ENCODE peak calls at places on chromosomes 1 and 21, in four cellular contexts. Q, T, D and R are unnamed samples. For H3K4me1, the result is how much of the 10 kb centered on the place peaks cover.

GRCh38 chr1:181101581-181102226 is 13.2 kb downstream of the IER5 start:
- DNase-seq in Q (no peak), T (peak), D (no peak), R (no peak)

GRCh38 chr1:203264052-203264501 is 34.6 kb upstream of the CHIT1 start:
- DNase-seq in Q (no peak), T (peak), D (no peak), R (no peak)

GRCh38 chr1:218344814-218345672 is at the start of gene TGFB2:
- DNase-seq in Q (no peak), T (peak), D (no peak), R (peak)

GRCh38 chr1:172363852-172364251 is 56.6 kb upstream of the C1orf105 start:
- DNase-seq in Q (no peak), T (no peak), D (no peak), R (no peak)

GRCh38 chr1:11794446-11795237 is 11.1 kb downstream of the MTHFR start:
- DNase-seq in Q (no peak), T (peak), D (no peak), R (no peak)

GRCh38 chr1:22888320-22889075 is 84.2 kb downstream of the LACTBL1 start:
- DNase-seq in Q (no peak), T (no peak), D (no peak), R (no peak)

GRCh38 chr1:17120962-17121837 is 1.9 kb upstream of the PADI2 start:
- DNase-seq in Q (no peak), T (no peak), D (peak), R (no peak)

GRCh38 chr1:209354111-209354839 is 229.2 kb upstream of the CAMK1G start:
- DNase-seq in Q (peak), T (peak), D (peak), R (peak)

GRCh38 chr1:47875831-47876586 is 121.2 kb downstream of the TRABD2B start:
- DNase-seq in Q (no peak), T (no peak), D (peak), R (no peak)

GRCh38 chr1:43525995-43526394 is 4.7 kb upstream of the PTPRF start:
- DNase-seq in Q (peak), T (no peak), D (no peak), R (peak)

GRCh38 chr1:60978421-60979357 is 103.7 kb upstream of the NFIA start:
- DNase-seq in Q (no peak), T (peak), D (peak), R (peak)

GRCh38 chr1:55285849-55286248 is 70.7 kb upstream of the USP24 start:
- DNase-seq in Q (peak), T (no peak), D (no peak), R (no peak)

GRCh38 chr1:248736992-248737391 is 18.6 kb downstream of the LYPD8 start:
- DNase-seq in Q (no peak), T (peak), D (no peak), R (no peak)

GRCh38 chr1:58883037-58883887 is 99.4 kb upstream of the JUN start:
- DNase-seq in Q (peak), T (peak), D (peak), R (peak)

GRCh38 chr1:28885982-28886730 is 28.2 kb upstream of the EPB41 start:
- DNase-seq in Q (no peak), T (no peak), D (no peak), R (no peak)

GRCh38 chr1:166905930-166906329 is 29.9 kb upstream of the TADA1 start:
- DNase-seq in Q (no peak), T (no peak), D (no peak), R (no peak)

GRCh38 chr1:163178628-163179027 is 24.1 kb downstream of the RGS5 start:
- DNase-seq in Q (no peak), T (no peak), D (no peak), R (no peak)

GRCh38 chr1:206808615-206809014 is 36.3 kb upstream of the IL10 start:
- DNase-seq in Q (no peak), T (peak), D (peak), R (peak)

GRCh38 chr1:171207377-171207776 is 22.3 kb downstream of the FMO2 start:
- DNase-seq in Q (no peak), T (no peak), D (no peak), R (no peak)

GRCh38 chr1:111192643-111193519 is 7.6 kb downstream of the DENND2D start:
- DNase-seq in Q (no peak), T (no peak), D (no peak), R (no peak)

GRCh38 chr1:241551759-241552638 is 19.8 kb downstream of the KMO start:
- DNase-seq in Q (no peak), T (peak), D (no peak), R (no peak)

GRCh38 chr1:13228343-13228781 is 2.4 kb upstream of the PRAMEF18 start:
- DNase-seq in Q (peak), T (peak), D (no peak), R (peak)

GRCh38 chr1:34681481-34682451 is 73.1 kb upstream of the GJB5 start:
- DNase-seq in Q (peak), T (peak), D (peak), R (peak)

GRCh38 chr1:199759268-199759724 is 268.2 kb upstream of the NR5A2 start:
- DNase-seq in Q (peak), T (no peak), D (no peak), R (no peak)

GRCh38 chr1:20787100-20787774 is at the start of gene HP1BP3:
- DNase-seq in Q (no peak), T (peak), D (peak), R (no peak)

GRCh38 chr1:38502772-38503171 is 356.8 kb downstream of the RRAGC start:
- DNase-seq in Q (no peak), T (no peak), D (no peak), R (no peak)

GRCh38 chr1:54054438-54054749 is 986 bp downstream of the TCEANC2 start:
- DNase-seq in Q (no peak), T (peak), D (no peak), R (no peak)

GRCh38 chr21:31873696-31874599 is 1.1 kb downstream of the HUNK start:
- DNase-seq in Q (no peak), T (peak), D (no peak), R (no peak)

GRCh38 chr1:52967666-52968065 is 40.6 kb downstream of the SCP2 start:
- DNase-seq in Q (no peak), T (no peak), D (no peak), R (no peak)

GRCh38 chr1:7549277-7549676 is 221.8 kb upstream of the VAMP3 start:
- DNase-seq in Q (peak), T (no peak), D (no peak), R (peak)

GRCh38 chr21:44497641-44498243 is 42.3 kb downstream of the KRTAP10-1 start:
- DNase-seq in Q (no peak), T (no peak), D (no peak), R (no peak)

GRCh38 chr1:35589516-35590427 is 16.7 kb downstream of the TFAP2E start:
- DNase-seq in Q (no peak), T (no peak), D (no peak), R (no peak)

GRCh38 chr1:78722521-78722920 is 72.9 kb downstream of the IFI44 start:
- DNase-seq in Q (no peak), T (no peak), D (no peak), R (no peak)

GRCh38 chr1:43366179-43366578 is 1.6 kb downstream of the ELOVL1 start:
- DNase-seq in Q (no peak), T (peak), D (no peak), R (no peak)

GRCh38 chr1:157540852-157541251 is 11.5 kb downstream of the FCRL5 start:
- DNase-seq in Q (no peak), T (no peak), D (no peak), R (no peak)

GRCh38 chr1:211724711-211725196 is 49.3 kb upstream of the NEK2 start:
- DNase-seq in Q (no peak), T (no peak), D (peak), R (no peak)

GRCh38 chr1:111988743-111989453 is 570 bp downstream of the KCND3 start:
- DNase-seq in Q (no peak), T (no peak), D (no peak), R (no peak)

GRCh38 chr1:30715216-30715615 is 8.2 kb downstream of the MATN1 start:
- DNase-seq in Q (no peak), T (no peak), D (no peak), R (no peak)

GRCh38 chr1:27098447-27099153 is 56.3 kb downstream of the SLC9A1 start:
- DNase-seq in Q (no peak), T (no peak), D (peak), R (no peak)
- TF ChIP-seq TCF7L2 in Q (no peak), T (no peak), D (no peak), R (no peak)

GRCh38 chr1:25651036-25651640 is 34.5 kb downstream of the MAN1C1 start:
- DNase-seq in Q (no peak), T (no peak), D (no peak), R (no peak)
- H3K4me1 ChIP-seq in Q (under half), T (under half), D (under half), R (under half)

GRCh38 chr1:27588256-27589232 is 15.4 kb downstream of the AHDC1 start:
- DNase-seq in Q (no peak), T (no peak), D (no peak), R (no peak)
- TF ChIP-seq TCF7L2 in Q (no peak), T (no peak), D (no peak), R (no peak)

GRCh38 chr1:83765125-83765524 is 233.8 kb downstream of the TTLL7 start:
- DNase-seq in Q (no peak), T (no peak), D (no peak), R (no peak)
- H3K4me1 ChIP-seq in Q (under half), T (under half), D (under half), R (under half)

GRCh38 chr21:43305811-43306311 is 121.1 kb downstream of the SIK1 start:
- DNase-seq in Q (no peak), T (no peak), D (no peak), R (no peak)

GRCh38 chr21:43304206-43304605 is 122.7 kb downstream of the SIK1 start:
- DNase-seq in Q (no peak), T (no peak), D (no peak), R (no peak)

GRCh38 chr21:43304621-43305335 is 122.2 kb downstream of the SIK1 start:
- DNase-seq in Q (no peak), T (no peak), D (no peak), R (no peak)

GRCh38 chr21:43306391-43306790 is 120.5 kb downstream of the SIK1 start:
- DNase-seq in Q (no peak), T (no peak), D (no peak), R (no peak)

DNA sequence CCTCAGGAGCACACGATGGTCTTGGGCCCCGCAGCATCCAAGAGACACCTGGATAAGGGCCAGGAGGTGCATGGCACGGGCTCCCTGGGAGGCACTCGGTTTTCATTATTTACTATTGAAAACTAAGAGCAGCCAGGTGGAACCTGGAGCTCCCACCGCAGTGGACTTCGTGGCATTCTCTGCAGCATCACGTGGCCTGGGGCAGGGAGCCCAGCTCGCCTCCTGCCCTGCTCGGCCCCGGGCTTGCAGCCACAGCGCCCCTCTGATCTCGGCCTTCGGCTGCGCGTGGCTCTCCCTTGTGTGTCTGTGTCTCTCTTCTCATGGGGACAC is 121.6 kb downstream of the SIK1 start:
- DNase-seq in Q (no peak), T (no peak), D (no peak), R (no peak)
- TF ChIP-seq TCF7L2 in Q (no peak), T (no peak), D (no peak), R (no peak)

GRCh38 chr1:149846600-149847466 is 52.5 kb upstream of the BOLA1 start:
- DNase-seq in Q (no peak), T (no peak), D (no peak), R (no peak)
- H3K4me1 ChIP-seq in Q (half or more), T (under half), D (half or more), R (under half)

GRCh38 chr1:232038704-232039103 is 412.1 kb downstream of the DISC1 start:
- DNase-seq in Q (no peak), T (no peak), D (no peak), R (no peak)
- TF ChIP-seq TCF7L2 in Q (no peak), T (no peak), D (no peak), R (no peak)

DNA sequence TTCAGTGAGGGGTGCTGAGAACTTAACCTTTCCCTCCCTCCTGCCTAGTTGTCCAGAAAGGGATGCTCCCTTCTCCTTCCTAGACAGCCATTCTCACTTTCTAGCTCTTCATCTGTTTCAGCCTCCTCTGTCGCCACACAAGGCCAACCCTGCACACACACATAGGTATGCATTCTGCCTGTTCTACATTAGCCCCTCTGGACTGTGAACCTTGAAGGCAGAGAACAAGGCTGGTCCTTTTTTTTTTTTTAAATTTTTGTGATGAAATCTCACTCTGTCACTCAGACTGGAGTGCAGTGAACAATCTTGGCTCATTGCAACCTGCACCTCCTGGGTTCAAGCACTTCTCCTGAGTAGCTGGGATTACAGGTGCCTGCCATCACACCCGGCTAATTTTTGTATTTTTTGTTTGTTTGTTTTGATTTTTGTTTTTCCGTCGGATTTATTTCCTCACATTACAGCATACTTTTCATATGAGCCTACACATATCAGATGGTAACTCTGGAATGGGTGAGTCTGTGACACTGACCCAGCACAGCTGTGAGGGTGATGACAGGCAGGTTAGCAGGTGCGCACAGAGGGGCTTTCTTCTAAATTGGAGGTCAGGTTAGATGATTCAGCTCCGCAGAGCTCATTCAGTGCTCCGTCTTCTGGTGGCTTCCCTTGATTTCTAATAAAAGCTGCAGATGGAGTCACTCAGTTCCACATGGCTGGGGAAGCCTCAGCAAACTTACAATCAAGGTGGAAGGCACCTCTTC is 4.9 kb upstream of the AKR1A1 start:
- DNase-seq in Q (no peak), T (no peak), D (peak), R (no peak)
- H3K4me1 ChIP-seq in Q (under half), T (under half), D (half or more), R (under half)